ENCODE peak calls at places on chromosomes 6 and 20, in ten cellular contexts. W is HTR-8/SVneo; U is HFFc6; M is cardiac muscle cell; G is fibroblast of pulmonary artery; V is SJCRH30; T is CD8-positive, alpha-beta T cell; C is AG10803; I is NCI-H2171 treated with DMSO at 0.1 percent for 48 hours; L is hypothalamus. O is an unnamed sample.

GRCh38 chr6:135983093-135983492 is 131.6 kb downstream of the PDE7B start:
- DNase-seq in W (no peak), U (no peak), M (no peak), G (no peak), V (no peak), T (no peak), C (no peak), I (no peak), L (no peak), O (no peak)

GRCh38 chr6:2496291-2496690 is 250.9 kb upstream of the GMDS start:
- DNase-seq in W (no peak), U (no peak), M (no peak), G (no peak), V (no peak), T (no peak), C (no peak), I (no peak), L (no peak), O (no peak)

GRCh38 chr6:154590770-154591169 is 80.3 kb upstream of the CNKSR3 start:
- DNase-seq in W (no peak), U (no peak), M (no peak), G (no peak), V (no peak), T (no peak), C (no peak), I (peak), L (no peak), O (no peak)

GRCh38 chr6:105621564-105622175 is 218.8 kb upstream of the PREP start:
- DNase-seq in W (no peak), U (no peak), M (no peak), G (no peak), V (no peak), T (no peak), C (no peak), I (no peak), L (no peak), O (no peak)

GRCh38 chr20:56511926-56512325 is 12.6 kb upstream of the FAM209A start:
- DNase-seq in W (no peak), U (no peak), M (no peak), G (no peak), V (no peak), T (no peak), C (no peak), I (no peak), L (no peak), O (no peak)

GRCh38 chr6:128131036-128131435 is 230.2 kb upstream of the THEMIS start:
- DNase-seq in W (no peak), U (no peak), M (no peak), G (no peak), V (no peak), T (no peak), C (no peak), I (no peak), L (no peak), O (no peak)

GRCh38 chr6:155093430-155093829 is 98.3 kb downstream of the TIAM2 start:
- DNase-seq in W (no peak), U (no peak), M (peak), G (no peak), V (no peak), T (peak), C (no peak), I (no peak), L (no peak), O (no peak)

GRCh38 chr6:48736486-48737206 is 625.6 kb upstream of the PTCHD4 start:
- DNase-seq in W (peak), U (peak), M (peak), G (peak), V (no peak), T (no peak), C (peak), I (no peak), L (no peak), O (peak)

GRCh38 chr6:83055366-83055964 is 10.2 kb downstream of the UBE3D start:
- DNase-seq in W (peak), U (peak), M (peak), G (peak), V (peak), T (peak), C (peak), I (peak), L (peak), O (peak)

GRCh38 chr6:166614171-166614583 is 12.9 kb downstream of the RPS6KA2 start:
- DNase-seq in W (no peak), U (no peak), M (no peak), G (no peak), V (no peak), T (no peak), C (no peak), I (no peak), L (no peak), O (no peak)

GRCh38 chr6:111481836-111482235 is 1.2 kb downstream of the REV3L start:
- DNase-seq in W (no peak), U (no peak), M (no peak), G (peak), V (no peak), T (no peak), C (peak), I (no peak), L (no peak), O (no peak)

GRCh38 chr20:3751664-3752385 is 15.7 kb downstream of the ADISSP start:
- DNase-seq in W (no peak), U (no peak), M (no peak), G (no peak), V (no peak), T (peak), C (no peak), I (peak), L (peak), O (no peak)

GRCh38 chr20:33281550-33282146 is 1.4 kb upstream of the BPIFB1 start:
- DNase-seq in W (no peak), U (no peak), M (no peak), G (no peak), V (no peak), T (no peak), C (no peak), I (no peak), L (peak), O (no peak)

GRCh38 chr20:24985802-24986201 is 6.7 kb downstream of the APMAP start:
- DNase-seq in W (no peak), U (no peak), M (no peak), G (no peak), V (no peak), T (no peak), C (no peak), I (no peak), L (no peak), O (no peak)

GRCh38 chr20:24691901-24692351 is 222.5 kb downstream of the SYNDIG1 start:
- DNase-seq in W (no peak), U (no peak), M (no peak), G (no peak), V (no peak), T (no peak), C (no peak), I (no peak), L (no peak), O (no peak)